ENCODE peak calls at places on chromosomes 3 and 15, in four cellular contexts. O is AG09319, S is ecto neural progenitor cell, K is HS-27A. F is an unnamed sample.

GRCh38 chr3:71271616-71272015 is 311.9 kb downstream of the FOXP1 start:
- DNase-seq in S (no peak), K (no peak), O (no peak), F (no peak)

GRCh38 chr3:126052196-126053058 is 31.5 kb downstream of the SLC41A3 start:
- DNase-seq in S (no peak), K (no peak), O (no peak), F (no peak)

GRCh38 chr3:49161808-49162530 is 4.2 kb downstream of the CCDC71 start:
- DNase-seq in S (no peak), O (no peak), K (no peak), F (no peak)

GRCh38 chr3:66499881-66500574 is 794 bp downstream of the LRIG1 start:
- DNase-seq in S (peak), O (no peak), K (no peak), F (no peak)

GRCh38 chr3:30085486-30085885 is 520.9 kb upstream of the TGFBR2 start:
- DNase-seq in O (no peak), S (no peak), K (no peak), F (no peak)

GRCh38 chr15:42891569-42891968 is 29.0 kb downstream of the TTBK2 start:
- DNase-seq in O (no peak), S (no peak), K (no peak), F (no peak)

GRCh38 chr3:171871392-171872274 is 28.5 kb downstream of the TMEM212 start:
- DNase-seq in O (no peak), S (no peak), K (no peak), F (no peak)

GRCh38 chr3:112437146-112438022 is 61.9 kb downstream of the BTLA start:
- DNase-seq in K (no peak), S (no peak), O (peak), F (no peak)

GRCh38 chr15:38012894-38013293 is 78.5 kb downstream of the TMCO5A start:
- DNase-seq in O (no peak), S (no peak), K (no peak), F (no peak)

GRCh38 chr3:170714151-170714550 is 128.3 kb upstream of the SLC7A14 start:
- DNase-seq in K (no peak), O (no peak), S (no peak), F (no peak)

GRCh38 chr15:78388865-78389264 is 48.7 kb downstream of the CRABP1 start:
- DNase-seq in K (no peak), O (no peak), S (no peak), F (no peak)

GRCh38 chr15:96354731-96355560 is 24.4 kb downstream of the NR2F2 start:
- DNase-seq in O (peak), S (no peak), K (no peak), F (no peak)

GRCh38 chr3:188165596-188165995 is 11.6 kb downstream of the LPP start:
- DNase-seq in O (no peak), S (peak), K (no peak), F (no peak)

GRCh38 chr3:133469140-133469731 is 69.4 kb downstream of the BFSP2 start:
- DNase-seq in K (no peak), S (no peak), O (no peak), F (peak)

GRCh38 chr3:172512363-172512762 is 10.9 kb downstream of the TNFSF10 start:
- DNase-seq in O (no peak), K (no peak), S (no peak), F (no peak)

GRCh38 chr15:35737521-35737920 is 191.6 kb upstream of the DPH6 start:
- DNase-seq in S (no peak), O (no peak), K (peak), F (no peak)

GRCh38 chr15:40250771-40251454 is 12.1 kb downstream of the PAK6 start:
- DNase-seq in S (no peak), O (no peak), K (no peak), F (no peak)

GRCh38 chr15:62075595-62076279 is 9.0 kb downstream of the C2CD4A start:
- DNase-seq in S (no peak), O (no peak), K (no peak), F (no peak)

GRCh38 chr3:175155172-175155571 is 296.0 kb downstream of the NAALADL2 start:
- DNase-seq in S (no peak), O (no peak), K (no peak), F (no peak)

GRCh38 chr3:40768536-40768935 is 243.8 kb downstream of the ZNF621 start:
- DNase-seq in O (no peak), S (no peak), K (no peak), F (peak)

GRCh38 chr3:179000144-179000543 is 71.5 kb downstream of the ZMAT3 start:
- DNase-seq in S (no peak), K (no peak), O (no peak), F (no peak)

GRCh38 chr3:190325923-190326322 is 3.7 kb upstream of the CLDN1 start:
- DNase-seq in K (no peak), O (no peak), S (no peak), F (no peak)

GRCh38 chr3:42014949-42015533 is 53.1 kb upstream of the ULK4 start:
- DNase-seq in S (peak), K (no peak), O (no peak), F (no peak)

GRCh38 chr3:106371605-106372292 is 502.9 kb upstream of the CBLB start:
- DNase-seq in O (no peak), K (no peak), S (no peak), F (no peak)

GRCh38 chr3:104005815-104006214 is 1360.9 kb upstream of the ALCAM start:
- DNase-seq in S (no peak), O (no peak), K (no peak), F (no peak)

GRCh38 chr3:123026551-123027291 is 842 bp downstream of the SEMA5B start:
- DNase-seq in K (no peak), O (no peak), S (peak), F (no peak)

GRCh38 chr3:19231792-19232461 is 83.6 kb downstream of the KCNH8 start:
- DNase-seq in O (no peak), S (no peak), K (no peak), F (no peak)

GRCh38 chr3:142009029-142009428 is 132.6 kb downstream of the ATP1B3 start:
- DNase-seq in O (no peak), S (no peak), K (no peak), F (no peak)

GRCh38 chr3:25831578-25831977 is 41.7 kb downstream of the OXSM start:
- DNase-seq in S (no peak), O (no peak), K (no peak), F (peak)

GRCh38 chr3:178352300-178353021 is 183.8 kb upstream of the KCNMB2 start:
- DNase-seq in O (peak), K (peak), S (no peak), F (peak)

F was measured in epithelial cell of proximal tubule.